ENCODE peak calls at places on chromosomes 6 and 20, in four cellular contexts. One of them, this sample, is unnamed.

GRCh38 chr20:63125893-63126601 is 89.9 kb downstream of the YTHDF1 start:
- DNase-seq in endothelial cell: no peak
- DNase-seq in NAMALWA: no peak
- DNase-seq in posterior vena cava: peak
- DNase-seq in this sample: no peak

GRCh38 chr6:144379356-144379755 is 94.2 kb downstream of the UTRN start:
- DNase-seq in NAMALWA: no peak
- DNase-seq in posterior vena cava: no peak
- DNase-seq in endothelial cell: no peak
- DNase-seq in this sample: no peak

GRCh38 chr6:34584694-34585093 is 28.6 kb upstream of the SPDEF start:
- DNase-seq in NAMALWA: no peak
- DNase-seq in endothelial cell: no peak
- DNase-seq in posterior vena cava: peak
- DNase-seq in this sample: no peak

GRCh38 chr6:138546733-138547185 is 47.5 kb upstream of the NHSL1 start:
- DNase-seq in posterior vena cava: no peak
- DNase-seq in endothelial cell: peak
- DNase-seq in NAMALWA: no peak
- DNase-seq in this sample: no peak

GRCh38 chr6:139569561-139569960 is 195.1 kb upstream of the CITED2 start:
- DNase-seq in posterior vena cava: no peak
- DNase-seq in endothelial cell: no peak
- DNase-seq in NAMALWA: no peak
- DNase-seq in this sample: no peak

GRCh38 chr6:16948376-16948775 is 153.5 kb upstream of the STMND1 start:
- DNase-seq in posterior vena cava: no peak
- DNase-seq in NAMALWA: no peak
- DNase-seq in endothelial cell: no peak
- DNase-seq in this sample: peak

GRCh38 chr20:53513168-53513488 is 80.5 kb downstream of the ZNF217 start:
- DNase-seq in posterior vena cava: no peak
- DNase-seq in endothelial cell: no peak
- DNase-seq in NAMALWA: no peak
- DNase-seq in this sample: no peak

GRCh38 chr20:47768016-47768953 is 17.0 kb downstream of the SULF2 start:
- DNase-seq in posterior vena cava: peak
- DNase-seq in endothelial cell: no peak
- DNase-seq in NAMALWA: no peak
- DNase-seq in this sample: no peak

GRCh38 chr6:150565945-150566344 is 33.7 kb upstream of the PLEKHG1 start:
- DNase-seq in posterior vena cava: no peak
- DNase-seq in endothelial cell: no peak
- DNase-seq in NAMALWA: no peak
- DNase-seq in this sample: no peak

GRCh38 chr6:127397729-127398609 is 54.6 kb upstream of the ECHDC1 start:
- DNase-seq in posterior vena cava: no peak
- DNase-seq in endothelial cell: no peak
- DNase-seq in NAMALWA: no peak
- DNase-seq in this sample: no peak

GRCh38 chr6:166206510-166207389 is 39.1 kb upstream of the TBXT start:
- DNase-seq in endothelial cell: no peak
- DNase-seq in NAMALWA: no peak
- DNase-seq in posterior vena cava: no peak
- DNase-seq in this sample: no peak

GRCh38 chr6:53565886-53566285 is 21.0 kb upstream of the GCLC start:
- DNase-seq in endothelial cell: no peak
- DNase-seq in posterior vena cava: no peak
- DNase-seq in NAMALWA: no peak
- DNase-seq in this sample: no peak

GRCh38 chr6:157645201-157645795 is 177.7 kb upstream of the SNX9 start:
- DNase-seq in NAMALWA: no peak
- DNase-seq in posterior vena cava: no peak
- DNase-seq in endothelial cell: no peak
- DNase-seq in this sample: no peak

GRCh38 chr6:82978362-82978945 is 87.2 kb downstream of the UBE3D start:
- DNase-seq in posterior vena cava: no peak
- DNase-seq in endothelial cell: no peak
- DNase-seq in NAMALWA: no peak
- DNase-seq in this sample: no peak

GRCh38 chr6:101114703-101115102 is 233.6 kb upstream of the ASCC3 start:
- DNase-seq in posterior vena cava: no peak
- DNase-seq in NAMALWA: peak
- DNase-seq in endothelial cell: peak
- DNase-seq in this sample: peak

GRCh38 chr6:124955108-124955851 is 7.0 kb upstream of the RNF217 start:
- DNase-seq in NAMALWA: no peak
- DNase-seq in posterior vena cava: no peak
- DNase-seq in endothelial cell: no peak
- DNase-seq in this sample: no peak

GRCh38 chr6:32216292-32216691 is 7.6 kb downstream of the NOTCH4 start:
- DNase-seq in posterior vena cava: no peak
- DNase-seq in NAMALWA: no peak
- DNase-seq in endothelial cell: no peak
- DNase-seq in this sample: no peak

GRCh38 chr6:170437719-170438401 is 115.2 kb downstream of the PSMB1 start:
- DNase-seq in endothelial cell: no peak
- DNase-seq in NAMALWA: no peak
- DNase-seq in posterior vena cava: peak
- DNase-seq in this sample: no peak

GRCh38 chr6:115947964-115948541 is 112.6 kb downstream of the FRK start:
- DNase-seq in endothelial cell: no peak
- DNase-seq in posterior vena cava: no peak
- DNase-seq in NAMALWA: no peak
- DNase-seq in this sample: no peak

GRCh38 chr20:63265891-63266515 is 6.6 kb upstream of the ARFGAP1 start:
- DNase-seq in NAMALWA: no peak
- DNase-seq in endothelial cell: no peak
- DNase-seq in posterior vena cava: no peak
- DNase-seq in this sample: peak

GRCh38 chr6:144413418-144413817 is 128.3 kb downstream of the UTRN start:
- DNase-seq in posterior vena cava: no peak
- DNase-seq in NAMALWA: no peak
- DNase-seq in endothelial cell: no peak
- DNase-seq in this sample: no peak

GRCh38 chr20:50930139-50931047 is 844 bp downstream of the ADNP start:
- DNase-seq in posterior vena cava: no peak
- DNase-seq in NAMALWA: peak
- DNase-seq in endothelial cell: peak
- DNase-seq in this sample: no peak

GRCh38 chr6:132161283-132161682 is 210.1 kb upstream of the CCN2 start:
- DNase-seq in NAMALWA: peak
- DNase-seq in endothelial cell: peak
- DNase-seq in posterior vena cava: no peak
- DNase-seq in this sample: peak

GRCh38 chr20:59028812-59029211 is 3.3 kb downstream of the ATP5F1E start:
- DNase-seq in posterior vena cava: no peak
- DNase-seq in NAMALWA: no peak
- DNase-seq in endothelial cell: no peak
- DNase-seq in this sample: no peak

GRCh38 chr6:105911106-105911629 is 175.0 kb upstream of the PRDM1 start:
- DNase-seq in posterior vena cava: no peak
- DNase-seq in endothelial cell: no peak
- DNase-seq in NAMALWA: no peak
- DNase-seq in this sample: no peak

GRCh38 chr20:7742479-7742878 is 197.8 kb downstream of the HAO1 start:
- DNase-seq in endothelial cell: no peak
- DNase-seq in NAMALWA: no peak
- DNase-seq in posterior vena cava: no peak
- DNase-seq in this sample: peak

GRCh38 chr20:36607586-36608387 is 2.2 kb downstream of the RAB5IF start:
- DNase-seq in endothelial cell: no peak
- DNase-seq in posterior vena cava: no peak
- DNase-seq in NAMALWA: no peak
- DNase-seq in this sample: no peak

GRCh38 chr6:80618953-80619352 is 512.5 kb downstream of the BCKDHB start:
- DNase-seq in posterior vena cava: no peak
- DNase-seq in endothelial cell: no peak
- DNase-seq in NAMALWA: no peak
- DNase-seq in this sample: no peak